ENCODE peak calls at places on chromosome X, in five cellular contexts. Y is activated CD8-positive, alpha-beta T cell treated with anti-CD3 and anti-CD28 coated beads, Interleukin-2, amount 10 ng/mL, durations not matched to agents 7 days and 5 days; Q is colonic mucosa; B is Calu3; F is NCI-H2081. U is an unnamed sample.

GRCh38 chrX:50081282-50081955 is 119.4 kb downstream of the AKAP4 start:
- DNase-seq in F (peak), Y (no peak), Q (peak), B (peak), U (no peak)

GRCh38 chrX:348461-349117 is 30.0 kb upstream of the GTPBP6 start:
- DNase-seq in B (no peak), F (no peak), Y (no peak), Q (no peak), U (no peak)

GRCh38 chrX:2387614-2388239 is 113.0 kb downstream of the DHRSX start:
- DNase-seq in Y (no peak), B (no peak), F (no peak), Q (no peak), U (no peak)

GRCh38 chrX:24243692-24244091 is 70.2 kb downstream of the SUPT20HL2 start:
- DNase-seq in Q (no peak), Y (no peak), B (no peak), F (no peak), U (no peak)

GRCh38 chrX:39827959-39828358 is 269.8 kb downstream of the BCOR start:
- DNase-seq in Y (no peak), Q (no peak), F (no peak), B (no peak), U (no peak)

GRCh38 chrX:115948018-115948923 is 222.3 kb upstream of the AGTR2 start:
- DNase-seq in F (peak), Y (no peak), B (no peak), Q (peak), U (no peak)

GRCh38 chrX:83847339-83847738 is 13.6 kb upstream of the CYLC1 start:
- DNase-seq in F (no peak), B (no peak), Y (no peak), Q (no peak), U (no peak)

GRCh38 chrX:139889760-139890159 is 43.1 kb downstream of the ATP11C start:
- DNase-seq in Y (no peak), B (no peak), Q (no peak), F (no peak), U (no peak)

GRCh38 chrX:45903781-45904201 is 641.4 kb downstream of the ZNF674 start:
- DNase-seq in B (no peak), Y (no peak), F (peak), Q (no peak), U (no peak)

GRCh38 chrX:15854080-15854655 is 445 bp downstream of the AP1S2 start:
- DNase-seq in Y (peak), B (peak), F (peak), Q (peak), U (no peak)

GRCh38 chrX:27918799-27919198 is 62.5 kb downstream of the DCAF8L1 start:
- DNase-seq in B (peak), Q (peak), F (peak), Y (no peak), U (no peak)

GRCh38 chrX:115297189-115297588 is 7.7 kb downstream of the LUZP4 start:
- DNase-seq in Y (no peak), F (no peak), Q (no peak), B (no peak), U (no peak)

GRCh38 chrX:64894454-64895038 is 81.7 kb downstream of the ZC4H2 start:
- DNase-seq in Q (peak), F (no peak), B (no peak), Y (peak), U (no peak)

GRCh38 chrX:65667157-65667502 is 324 bp upstream of the MSN start:
- DNase-seq in F (peak), Y (no peak), B (no peak), Q (no peak), U (no peak)

GRCh38 chrX:155094468-155095061 is 23.3 kb downstream of the BRCC3 start:
- DNase-seq in Y (peak), B (peak), Q (no peak), F (peak), U (no peak)

GRCh38 chrX:74774988-74775387 is 150.3 kb downstream of the NEXMIF start:
- DNase-seq in F (no peak), Q (no peak), B (no peak), Y (no peak), U (no peak)

GRCh38 chrX:72128881-72129280 is 2.8 kb downstream of the RTL5 start:
- DNase-seq in Q (no peak), B (peak), F (no peak), Y (no peak), U (no peak)

GRCh38 chrX:141142946-141143345 is 34.0 kb downstream of the LDOC1 start:
- DNase-seq in Q (no peak), Y (no peak), B (no peak), F (no peak), U (no peak)

GRCh38 chrX:39720945-39721344 is 376.8 kb downstream of the BCOR start:
- DNase-seq in F (no peak), Y (no peak), Q (no peak), B (no peak), U (no peak)

GRCh38 chrX:53223955-53224859 is 800 bp downstream of the KDM5C start:
- DNase-seq in Y (peak), Q (peak), F (peak), B (peak), U (no peak)

GRCh38 chrX:8748855-8749254 is 16.9 kb upstream of the ANOS1 start:
- DNase-seq in Y (no peak), B (peak), Q (no peak), F (peak), U (peak)

GRCh38 chrX:103503163-103503852 is 16.0 kb downstream of the RAB40A start:
- DNase-seq in F (no peak), B (no peak), Y (no peak), Q (no peak), U (no peak)

GRCh38 chrX:83845397-83845796 is 15.5 kb upstream of the CYLC1 start:
- DNase-seq in F (peak), Q (no peak), B (peak), Y (no peak), U (no peak)

GRCh38 chrX:1380672-1381233 is 11.2 kb downstream of the SLC25A6 start:
- DNase-seq in Q (no peak), Y (no peak), B (no peak), F (no peak), U (no peak)

GRCh38 chrX:45347877-45348675 is 147.4 kb upstream of the DIPK2B start:
- DNase-seq in Y (no peak), Q (no peak), B (no peak), F (no peak), U (no peak)

GRCh38 chrX:20414066-20414465 is 147.4 kb upstream of the RPS6KA3 start:
- DNase-seq in Y (no peak), F (no peak), Q (no peak), B (no peak), U (no peak)

GRCh38 chrX:16205840-16206239 is 38.6 kb downstream of the MAGEB17 start:
- DNase-seq in B (no peak), Y (no peak), Q (no peak), F (no peak), U (no peak)

U was measured in anterior cingulate cortex.